ENCODE peak calls at places on chromosome 18, in six cellular contexts. F is BJ; H is stimulated activated CD4-positive, alpha-beta T cell treated with anti-CD3 and anti-CD28 coated beads, Interleukin-4, amount 100 ng/mL, for 4 hours; G is heart left ventricle; S is ELF-1; U is RCC 7860. Q is an unnamed sample.
A peak's percentile ranks its signal among the peaks of the same experiment; 100 is the strongest.

GRCh38 chr18:48170651-48171050 is 238.5 kb downstream of the ZBTB7C start:
- DNase-seq in U (no peak), S (no peak), H (no peak), F (no peak), G (no peak), Q (no peak)

GRCh38 chr18:23740105-23740830 is 51.0 kb downstream of the LAMA3 start:
- DNase-seq in F (no peak), S (no peak), H (no peak), G (no peak), U (no peak), Q (no peak)

GRCh38 chr18:22613058-22613690 is 195.5 kb upstream of the CTAGE1 start:
- DNase-seq in S (no peak), F (no peak), H (no peak), U (no peak), G (no peak), Q (no peak)

GRCh38 chr18:45066210-45066609 is 385.5 kb downstream of the SETBP1 start:
- DNase-seq in F (no peak), G (no peak), S (no peak), U (no peak), H (no peak), Q (no peak)

GRCh38 chr18:21112140-21112473 is 494 bp upstream of the ROCK1 start:
- DNase-seq in H (peak; percentile 54), G (no peak), F (no peak), U (no peak), S (no peak), Q (no peak)

GRCh38 chr18:58567453-58568196 is 61.3 kb downstream of the ALPK2 start:
- DNase-seq in G (no peak), S (no peak), U (peak; percentile 71), F (peak; percentile 95), H (no peak), Q (no peak)

GRCh38 chr18:1002653-1003178 is 98.0 kb downstream of the ADCYAP1 start:
- DNase-seq in S (no peak), G (no peak), U (peak; percentile 48), F (no peak), H (no peak), Q (no peak)

GRCh38 chr18:1104265-1104792 is 199.7 kb downstream of the ADCYAP1 start:
- DNase-seq in U (peak; percentile 15), S (no peak), G (no peak), F (no peak), H (no peak), Q (no peak)

GRCh38 chr18:11178951-11179549 is 29.7 kb upstream of the PIEZO2 start:
- DNase-seq in S (no peak), H (no peak), U (no peak), F (no peak), G (no peak), Q (no peak)

GRCh38 chr18:13217466-13217961 is 1.0 kb upstream of the LDLRAD4 start:
- DNase-seq in H (peak; percentile 44), G (peak; percentile 86), F (no peak), U (no peak), S (peak; percentile 53), Q (peak; percentile 88)

GRCh38 chr18:3120356-3120755 is 99.4 kb downstream of the MYOM1 start:
- DNase-seq in G (no peak), H (no peak), U (no peak), S (no peak), F (no peak), Q (no peak)

GRCh38 chr18:36724591-36725001 is 104.2 kb downstream of the TPGS2 start:
- DNase-seq in G (no peak), S (no peak), F (no peak), H (no peak), U (no peak), Q (no peak)

GRCh38 chr18:48031641-48032040 is 101.2 kb upstream of the SMAD2 start:
- DNase-seq in G (no peak), U (no peak), H (no peak), F (no peak), S (no peak), Q (no peak)

GRCh38 chr18:5746844-5747243 is 148.5 kb downstream of the TMEM200C start:
- DNase-seq in U (no peak), H (no peak), S (no peak), F (no peak), G (no peak), Q (no peak)